ENCODE peak calls at places on chromosomes 2 and 18, in five cellular contexts. A is fibroblast of the aortic adventitia, S is HFF-Myc, P is suprapubic skin, M is LNCaP clone FGC. W is an unnamed sample.

GRCh38 chr2:240149943-240150784 is 9.7 kb upstream of the OTOS start:
- DNase-seq in P (no peak), M (no peak), A (peak), S (no peak), W (no peak)

GRCh38 chr2:240567872-240568677 is at the start of gene RNPEPL1:
- DNase-seq in A (no peak), S (no peak), M (no peak), P (peak), W (no peak)

GRCh38 chr2:238493880-238494572 is 67.3 kb downstream of the ASB1 start:
- DNase-seq in P (peak), A (no peak), S (no peak), M (no peak), W (no peak)

GRCh38 chr2:67453365-67453764 is 56.2 kb downstream of the ETAA1 start:
- DNase-seq in M (no peak), S (no peak), A (peak), P (no peak), W (no peak)

GRCh38 chr2:239396881-239397681 is 3.7 kb downstream of the HDAC4 start:
- DNase-seq in S (no peak), M (peak), P (no peak), A (no peak), W (no peak)

GRCh38 chr2:239765911-239766310 is 259.2 kb downstream of the NDUFA10 start:
- DNase-seq in M (no peak), S (no peak), A (no peak), P (peak), W (no peak)

GRCh38 chr2:38121481-38121880 is 45.5 kb upstream of the CYP1B1 start:
- DNase-seq in A (no peak), S (no peak), M (no peak), P (no peak), W (no peak)

GRCh38 chr2:119112770-119113488 is 45.6 kb downstream of the C1QL2 start:
- DNase-seq in A (no peak), M (no peak), P (no peak), S (no peak), W (no peak)

GRCh38 chr2:183998041-183998796 is 600.1 kb upstream of the ZNF804A start:
- DNase-seq in P (no peak), A (no peak), M (no peak), S (no peak), W (no peak)

GRCh38 chr18:23982154-23983071 is 32.1 kb upstream of the TTC39C start:
- DNase-seq in S (no peak), A (peak), M (no peak), P (no peak), W (peak)

GRCh38 chr18:27865431-27865830 is 311.5 kb downstream of the CDH2 start:
- DNase-seq in M (no peak), P (no peak), A (no peak), S (no peak), W (no peak)

GRCh38 chr2:111707700-111708099 is 176.3 kb downstream of the ANAPC1 start:
- DNase-seq in S (no peak), M (no peak), P (peak), A (no peak), W (no peak)

GRCh38 chr2:230650585-230651137 is 62.0 kb upstream of the CAB39 start:
- DNase-seq in P (no peak), A (no peak), S (no peak), M (no peak), W (no peak)

GRCh38 chr18:55840601-55841170 is 252.7 kb upstream of the TCF4 start:
- DNase-seq in M (no peak), S (no peak), A (no peak), P (no peak), W (no peak)

GRCh38 chr2:207589143-207589542 is 36.1 kb downstream of the METTL21A start:
- DNase-seq in M (no peak), P (no peak), A (no peak), S (no peak), W (no peak)

GRCh38 chr2:172046080-172046678 is 39.1 kb upstream of the DLX1 start:
- DNase-seq in M (no peak), S (no peak), A (peak), P (no peak), W (no peak)

GRCh38 chr2:96103906-96104861 is 12.2 kb downstream of the ADRA2B start:
- DNase-seq in M (no peak), A (no peak), P (peak), S (no peak), W (no peak)

GRCh38 chr2:206642075-206643025 is at the start of gene FAM237A:
- DNase-seq in M (peak), P (no peak), S (peak), A (peak), W (peak)

GRCh38 chr2:206863721-206864120 is 75.6 kb upstream of the CPO start:
- DNase-seq in S (no peak), A (no peak), M (no peak), P (no peak), W (no peak)

GRCh38 chr2:39408351-39409136 is 28.5 kb downstream of the MAP4K3 start:
- DNase-seq in P (no peak), S (no peak), A (peak), M (no peak), W (no peak)

GRCh38 chr2:85601771-85602475 is 575 bp downstream of the TMEM150A start:
- DNase-seq in S (no peak), M (no peak), P (peak), A (peak), W (no peak)

GRCh38 chr18:51125976-51126375 is 71.5 kb downstream of the MEX3C start:
- DNase-seq in A (no peak), P (no peak), S (no peak), M (no peak), W (no peak)

GRCh38 chr2:238921259-238921658 is 73.4 kb downstream of the TWIST2 start:
- DNase-seq in S (no peak), P (no peak), M (no peak), A (no peak), W (no peak)

GRCh38 chr2:98110741-98111140 is 23.8 kb downstream of the VWA3B start:
- DNase-seq in S (no peak), M (no peak), A (no peak), P (no peak), W (no peak)

GRCh38 chr2:23760746-23761145 is 166.2 kb downstream of the ATAD2B start:
- DNase-seq in P (no peak), S (peak), M (peak), A (peak), W (peak)

GRCh38 chr2:61898810-61899209 is 6.7 kb upstream of the COMMD1 start:
- DNase-seq in A (peak), P (no peak), S (no peak), M (no peak), W (no peak)

GRCh38 chr2:11669454-11670291 is at the start of gene NTSR2:
- DNase-seq in A (peak), P (peak), S (no peak), M (no peak), W (no peak)

GRCh38 chr2:225764346-225764745 is 364.8 kb downstream of the NYAP2 start:
- DNase-seq in P (no peak), M (no peak), S (no peak), A (peak), W (no peak)

GRCh38 chr2:220745682-220746081 is 826.4 kb downstream of the EPHA4 start:
- DNase-seq in A (no peak), M (no peak), P (no peak), S (no peak), W (no peak)

GRCh38 chr18:13500891-13501887 is 225.2 kb downstream of the FAM210A start:
- DNase-seq in M (peak), S (no peak), A (peak), P (peak), W (no peak)

GRCh38 chr2:241762321-241762932 is 14.2 kb upstream of the GAL3ST2 start:
- DNase-seq in A (no peak), S (no peak), P (peak), M (no peak), W (no peak)

GRCh38 chr2:51297488-51297887 is 265.6 kb upstream of the NRXN1 start:
- DNase-seq in M (no peak), P (no peak), A (no peak), S (no peak), W (no peak)

GRCh38 chr2:20241973-20242726 is 17.2 kb upstream of the SDC1 start:
- DNase-seq in P (no peak), M (no peak), A (no peak), S (no peak), W (no peak)

W was measured in smooth muscle cell of the brain vasculature.